ENCODE peak calls at places on chromosome 2, in seven cellular contexts. F, R, U, L, G, X and V are unnamed samples.

GRCh38 chr2:28516950-28517349 is 21.1 kb downstream of the PLB1 start:
- DNase-seq in U (no peak), L (no peak), X (no peak), G (no peak), R (no peak), F (peak; percentile 70), V (no peak)

GRCh38 chr2:4091013-4091412 is 387.6 kb downstream of the DCDC2C start:
- DNase-seq in X (no peak), G (no peak), L (no peak), F (no peak), U (no peak), R (no peak), V (no peak)

GRCh38 chr2:190319557-190320498 is at the start of gene HIBCH:
- DNase-seq in G (peak; percentile 100), F (peak; percentile 98), L (peak; percentile 99), U (peak; percentile 99), R (peak; percentile 97), X (peak; percentile 99), V (peak; percentile 71)

GRCh38 chr2:95292623-95293260 is 4.4 kb upstream of the KCNIP3 start:
- DNase-seq in G (no peak), R (no peak), U (no peak), L (no peak), F (no peak), X (no peak), V (no peak)

GRCh38 chr2:138712212-138712979 is 67.8 kb downstream of the NXPH2 start:
- DNase-seq in L (no peak), F (no peak), X (no peak), G (no peak), U (no peak), R (no peak), V (no peak)

GRCh38 chr2:178830451-178830850 is 23.2 kb upstream of the TTN start:
- DNase-seq in X (no peak), U (no peak), G (peak; percentile 67), R (no peak), L (no peak), F (no peak), V (no peak)

GRCh38 chr2:212005077-212005671 is 533.4 kb downstream of the ERBB4 start:
- DNase-seq in L (no peak), R (peak; percentile 64), F (peak; percentile 1), U (no peak), X (peak; percentile 68), G (peak; percentile 75), V (no peak)

GRCh38 chr2:53668624-53669026 is 99.0 kb upstream of the CHAC2 start:
- DNase-seq in F (peak; percentile 95), R (peak; percentile 58), X (no peak), U (no peak), G (no peak), L (no peak), V (no peak)

GRCh38 chr2:56015631-56016251 is 92.2 kb upstream of the EFEMP1 start:
- DNase-seq in G (peak; percentile 53), F (no peak), X (no peak), L (no peak), U (no peak), R (no peak), V (no peak)

GRCh38 chr2:63189026-63189425 is 138.4 kb downstream of the OTX1 start:
- DNase-seq in U (peak; percentile 20), F (peak; percentile 65), X (peak; percentile 43), R (peak; percentile 38), L (no peak), G (peak; percentile 82), V (no peak)

GRCh38 chr2:149399934-149400615 is 69.7 kb downstream of the LYPD6 start:
- DNase-seq in X (no peak), G (no peak), U (peak; percentile 16), L (no peak), R (no peak), F (no peak), V (no peak)

GRCh38 chr2:137729305-137729704 is 235.0 kb upstream of the HNMT start:
- DNase-seq in R (no peak), X (no peak), G (no peak), F (no peak), U (no peak), L (no peak), V (no peak)

GRCh38 chr2:176891105-176891504 is 321.5 kb upstream of the HNRNPA3 start:
- DNase-seq in F (no peak), X (no peak), G (no peak), U (no peak), L (no peak), R (no peak), V (no peak)

GRCh38 chr2:212777020-212777491 is 238.5 kb upstream of the ERBB4 start:
- DNase-seq in R (peak; percentile 31), F (peak; percentile 3), L (no peak), X (no peak), G (no peak), U (no peak), V (no peak)

GRCh38 chr2:207167129-207167923 is 1.6 kb upstream of the KLF7 start:
- DNase-seq in F (no peak), L (no peak), R (no peak), G (no peak), X (no peak), U (no peak), V (no peak)

GRCh38 chr2:25664531-25665307 is 8.7 kb downstream of the DTNB start:
- DNase-seq in G (peak; percentile 90), U (peak; percentile 59), R (peak; percentile 62), L (peak; percentile 66), F (peak; percentile 80), X (peak; percentile 70), V (no peak)

GRCh38 chr2:226652388-226652787 is 147.2 kb downstream of the IRS1 start:
- DNase-seq in F (no peak), L (no peak), R (peak; percentile 95), U (no peak), X (no peak), G (no peak), V (no peak)

GRCh38 chr2:134232461-134232860 is 21.4 kb upstream of the MGAT5 start:
- DNase-seq in G (no peak), X (no peak), U (no peak), F (no peak), L (no peak), R (no peak), V (no peak)

GRCh38 chr2:595831-596592 is 81.2 kb downstream of the TMEM18 start:
- DNase-seq in L (no peak), G (no peak), X (peak; percentile 41), R (no peak), U (no peak), F (no peak), V (no peak)

GRCh38 chr2:142757111-142757510 is 120.4 kb upstream of the KYNU start:
- DNase-seq in X (no peak), F (no peak), R (no peak), U (no peak), G (no peak), L (no peak), V (no peak)

GRCh38 chr2:213036836-213037235 is 114.6 kb downstream of the IKZF2 start:
- DNase-seq in L (no peak), X (no peak), G (no peak), F (no peak), U (no peak), R (peak; percentile 54), V (no peak)

GRCh38 chr2:238855891-238856580 is 8.2 kb downstream of the TWIST2 start:
- DNase-seq in X (no peak), G (peak; percentile 30), R (no peak), F (no peak), L (peak; percentile 57), U (no peak), V (no peak)
- H3K27me3 ChIP-seq in X (peaks cover 72% of the 10 kb centered on the region), G (peaks cover 28% of the 10 kb centered on the region), R (no peaks in the 10 kb centered on the region), F (peaks cover 40% of the 10 kb centered on the region), L (no peaks in the 10 kb centered on the region), U (no peaks in the 10 kb centered on the region), V (peaks cover 16% of the 10 kb centered on the region)

GRCh38 chr2:70553584-70554337 is at the start of gene TGFA:
- DNase-seq in G (peak; percentile 96), F (peak; percentile 36), R (no peak), L (peak; percentile 71), X (peak; percentile 52), U (peak; percentile 90), V (peak; percentile 71)

GRCh38 chr2:70554338-70554892 is 789 bp upstream of the TGFA start:
- DNase-seq in F (no peak), X (no peak), L (no peak), U (no peak), G (no peak), R (no peak), V (no peak)

GRCh38 chr2:70552501-70553333 is 909 bp downstream of the TGFA start:
- DNase-seq in L (no peak), R (no peak), X (no peak), F (no peak), G (peak; percentile 71), U (no peak), V (no peak)

GRCh38 chr2:70551156-70551555 is 2.5 kb downstream of the TGFA start:
- DNase-seq in F (no peak), G (no peak), X (no peak), L (no peak), R (no peak), U (no peak), V (no peak)

DNA sequence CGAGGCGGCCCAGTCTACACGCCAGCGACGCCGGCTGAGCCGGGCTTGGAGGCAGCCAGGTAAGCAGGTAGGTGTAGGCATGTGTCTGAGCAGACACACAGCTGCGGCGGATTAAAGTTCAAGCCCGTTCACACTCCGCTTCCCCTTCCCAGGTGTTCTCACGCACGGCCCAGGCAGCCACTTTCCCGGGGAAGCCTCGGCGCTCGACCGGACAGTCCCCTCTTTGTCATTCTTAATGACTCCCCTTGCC is 367 bp downstream of the TGFA start:
- DNase-seq in F (no peak), X (no peak), R (no peak), L (no peak), U (peak; percentile 62), G (peak; percentile 88), V (peak; percentile 15)
- H3K27me3 ChIP-seq in F (peaks cover 57% of the 10 kb centered on the region), X (peaks cover 41% of the 10 kb centered on the region), R (peaks cover 40% of the 10 kb centered on the region), L (peaks cover 58% of the 10 kb centered on the region), U (no peaks in the 10 kb centered on the region), G (peaks cover 62% of the 10 kb centered on the region), V (no peaks in the 10 kb centered on the region)

GRCh38 chr2:48018480-48018879 is 112.2 kb upstream of the FBXO11 start:
- DNase-seq in U (no peak), X (no peak), R (no peak), F (no peak), G (no peak), L (no peak), V (no peak)
- H3K27me3 ChIP-seq in U (no peaks in the 10 kb centered on the region), X (no peaks in the 10 kb centered on the region), R (no peaks in the 10 kb centered on the region), F (peaks cover 10% of the 10 kb centered on the region), G (no peaks in the 10 kb centered on the region), L (no peaks in the 10 kb centered on the region), V (no peaks in the 10 kb centered on the region)

DNA sequence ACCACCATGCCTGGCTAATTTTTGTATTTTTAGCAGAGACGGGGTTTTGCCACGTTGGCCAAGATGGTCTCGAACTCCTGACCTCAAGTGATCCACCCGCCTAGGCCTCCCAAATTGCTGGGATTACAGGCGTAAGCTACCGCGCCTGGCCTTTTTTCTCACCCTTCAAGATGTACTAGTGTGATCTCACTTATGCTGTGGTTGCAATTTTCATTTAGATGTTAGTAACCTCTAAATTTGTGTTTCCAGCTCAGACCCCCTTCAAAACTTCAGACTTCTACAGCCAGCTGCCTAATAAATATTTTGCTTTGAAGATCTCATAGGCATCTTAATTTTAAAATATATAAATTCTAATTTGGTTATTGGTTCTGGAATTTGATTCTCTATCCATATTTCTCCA is 8.0 kb downstream of the SLC38A11 start:
- DNase-seq in U (no peak), L (no peak), G (no peak), X (no peak), R (no peak), F (no peak), V (no peak)
- H3K27me3 ChIP-seq in U (no peaks in the 10 kb centered on the region), L (peaks cover 4% of the 10 kb centered on the region), G (no peaks in the 10 kb centered on the region), X (no peaks in the 10 kb centered on the region), R (no peaks in the 10 kb centered on the region), F (no peaks in the 10 kb centered on the region), V (no peaks in the 10 kb centered on the region)